ENCODE peak calls at places on chromosomes 12 and 14, in eight cellular contexts. D is fibroblast of lung, S is neural progenitor cell, T is H1, H is PC-3, A is GM23248, Y is K562, B is HepG2. L is an unnamed sample.

GRCh38 chr14:95770777-95771176 is 56.9 kb upstream of the TCL1A start:
- DNase-seq in D (no peak), H (no peak), T (no peak), S (no peak), B (no peak), A (peak; percentile 2), Y (no peak), L (no peak)

GRCh38 chr12:126369487-126370463 is 1304.5 kb downstream of the AACS start:
- DNase-seq in S (no peak), A (peak; percentile 28), Y (no peak), T (no peak), B (no peak), D (peak; percentile 83), H (peak; percentile 66), L (no peak)

GRCh38 chr12:116172224-116172849 is 105.2 kb downstream of the MED13L start:
- DNase-seq in B (no peak), S (no peak), A (peak; percentile 29), D (no peak), Y (peak; percentile 71), H (no peak), T (no peak), L (no peak)

GRCh38 chr12:88111074-88111652 is 30.7 kb downstream of the CEP290 start:
- DNase-seq in A (peak; percentile 72), D (peak; percentile 45), T (no peak), Y (no peak), S (peak; percentile 8), B (peak; percentile 24), H (peak; percentile 76), L (peak; percentile 44)

GRCh38 chr12:57158665-57159064 is 11.2 kb upstream of the LRP1-AS start:
- DNase-seq in H (no peak), T (no peak), S (no peak), B (no peak), A (no peak), Y (no peak), D (no peak), L (no peak)

GRCh38 chr12:62934799-62935674 is at the start of gene PPM1H:
- DNase-seq in T (peak; percentile 94), Y (peak; percentile 88), B (peak; percentile 86), A (peak; percentile 56), S (peak; percentile 93), D (no peak), H (peak; percentile 89), L (peak; percentile 93)

GRCh38 chr14:54804720-54805060 is 97.9 kb downstream of the GCH1 start:
- DNase-seq in D (no peak), T (peak; percentile 55), H (no peak), B (no peak), A (no peak), S (no peak), Y (no peak), L (no peak)

GRCh38 chr14:77124345-77125274 is 17.0 kb downstream of the ZDHHC22 start:
- DNase-seq in Y (peak; percentile 55), B (no peak), T (peak; percentile 81), A (peak; percentile 71), H (peak; percentile 38), S (peak; percentile 82), D (peak; percentile 17), L (peak; percentile 78)

GRCh38 chr12:131551675-131552074 is 159.2 kb upstream of the SFSWAP start:
- DNase-seq in T (no peak), Y (no peak), D (no peak), H (no peak), B (no peak), S (no peak), A (no peak), L (no peak)

GRCh38 chr14:34851395-34851794 is 23.8 kb downstream of the BAZ1A start:
- DNase-seq in B (no peak), D (peak; percentile 69), H (peak; percentile 73), S (no peak), T (no peak), A (peak; percentile 90), Y (no peak), L (no peak)

GRCh38 chr14:70392676-70393075 is 24.2 kb downstream of the SYNJ2BP start:
- DNase-seq in H (no peak), Y (no peak), D (no peak), B (no peak), S (no peak), A (no peak), T (no peak), L (no peak)

GRCh38 chr14:75123991-75124390 is 2.9 kb downstream of the NEK9 start:
- DNase-seq in S (no peak), T (no peak), B (no peak), D (peak; percentile 92), H (peak; percentile 82), Y (peak; percentile 54), A (peak; percentile 90), L (peak; percentile 12)

GRCh38 chr12:93061414-93062099 is 132.5 kb upstream of the EEA1 start:
- DNase-seq in A (peak; percentile 9), Y (no peak), T (no peak), B (no peak), H (no peak), D (no peak), S (peak; percentile 11), L (peak; percentile 16)

GRCh38 chr14:91831337-91831736 is 36.0 kb downstream of the TC2N start:
- DNase-seq in B (no peak), Y (no peak), H (no peak), S (no peak), D (no peak), A (no peak), T (no peak), L (no peak)

GRCh38 chr12:5588231-5588995 is 156.5 kb downstream of the NTF3 start:
- DNase-seq in T (no peak), H (no peak), D (peak; percentile 20), Y (no peak), S (no peak), B (no peak), A (peak; percentile 50), L (no peak)

GRCh38 chr12:9707864-9708808 is 24.8 kb downstream of the CLECL1 start:
- DNase-seq in H (peak; percentile 61), Y (peak; percentile 46), B (peak; percentile 31), T (peak; percentile 63), D (peak; percentile 39), A (peak; percentile 69), S (peak; percentile 72), L (peak; percentile 68)

GRCh38 chr14:93709249-93709648 is 79.0 kb downstream of the PRIMA1 start:
- DNase-seq in T (no peak), S (no peak), Y (no peak), D (no peak), A (peak; percentile 4), B (peak; percentile 18), H (no peak), L (no peak)

GRCh38 chr12:111031956-111032919 is 111.9 kb upstream of the MYL2 start:
- DNase-seq in S (no peak), Y (no peak), D (no peak), A (no peak), B (no peak), H (no peak), T (no peak), L (no peak)

GRCh38 chr12:111029305-111029704 is 108.9 kb upstream of the MYL2 start:
- DNase-seq in S (no peak), B (no peak), Y (no peak), A (no peak), T (no peak), D (no peak), H (no peak), L (no peak)

GRCh38 chr12:111028830-111029229 is 108.5 kb upstream of the MYL2 start:
- DNase-seq in T (no peak), A (no peak), S (no peak), D (no peak), Y (no peak), B (no peak), H (no peak), L (no peak)

GRCh38 chr12:111029732-111030131 is 109.4 kb upstream of the MYL2 start:
- DNase-seq in H (no peak), S (no peak), A (no peak), T (no peak), Y (no peak), B (no peak), D (no peak), L (no peak)

DNA sequence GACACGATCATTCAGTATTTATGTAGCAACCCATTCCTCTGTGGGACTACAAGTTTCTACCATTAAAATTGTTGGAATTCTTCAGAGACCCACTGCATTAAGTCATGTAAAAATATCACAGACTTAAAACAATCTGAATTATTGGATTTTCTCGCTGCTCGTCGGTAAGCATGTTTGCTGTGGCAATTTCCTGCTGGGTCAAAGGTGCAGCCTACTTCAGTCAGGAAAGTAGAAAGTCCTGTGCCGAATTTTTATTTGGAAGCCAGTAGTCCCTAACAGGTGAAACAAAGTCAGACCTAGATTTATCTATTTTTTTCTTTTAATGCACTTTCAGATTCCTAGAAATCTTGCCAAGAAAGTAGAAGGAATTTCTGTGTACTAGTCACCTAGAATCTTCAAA is 110.4 kb upstream of the MYL2 start:
- DNase-seq in Y (no peak), D (no peak), S (no peak), B (no peak), T (no peak), A (no peak), H (no peak), L (no peak)
- TF ChIP-seq EZH2 in Y (no peak), D (no peak), S (no peak), B (no peak), T (no peak), A (no peak), H (no peak), L (no peak)

GRCh38 chr12:49959570-49960473 is 1.9 kb upstream of the AQP5 start:
- DNase-seq in H (peak; percentile 80), B (no peak), T (no peak), S (peak; percentile 90), Y (no peak), D (peak; percentile 59), A (no peak), L (no peak)

GRCh38 chr12:49961993-49962764 is 507 bp downstream of the AQP5 start:
- DNase-seq in H (no peak), A (no peak), Y (no peak), S (peak; percentile 57), B (no peak), D (no peak), T (peak; percentile 62), L (no peak)

GRCh38 chr12:49960474-49961110 is 1.1 kb upstream of the AQP5 start:
- DNase-seq in H (no peak), S (no peak), B (no peak), T (no peak), D (no peak), A (no peak), Y (no peak), L (no peak)

GRCh38 chr12:49962861-49963765 is 1.4 kb downstream of the AQP5 start:
- DNase-seq in H (peak; percentile 91), A (peak; percentile 31), Y (no peak), T (no peak), S (peak; percentile 63), D (peak; percentile 18), B (no peak), L (no peak)

GRCh38 chr12:49961111-49961922 is at the start of gene AQP5:
- DNase-seq in T (peak; percentile 73), Y (no peak), H (no peak), D (no peak), A (peak; percentile 26), B (no peak), S (peak; percentile 64), L (no peak)
- TF ChIP-seq EZH2 in T (peak; percentile 72), Y (no peak), H (no peak), D (peak; percentile 92), A (peak; percentile 81), B (no peak), S (peak; percentile 90), L (peak; percentile 83)

GRCh38 chr14:64195194-64195593 is 99.0 kb downstream of the ESR2 start:
- DNase-seq in D (no peak), A (no peak), B (no peak), H (no peak), Y (no peak), T (no peak), S (no peak), L (no peak)
- TF ChIP-seq EZH2 in D (no peak), A (no peak), B (no peak), H (no peak), Y (no peak), T (no peak), S (no peak), L (no peak)

GRCh38 chr14:62103497-62103896 is 341.3 kb downstream of the SNAPC1 start:
- DNase-seq in Y (no peak), H (no peak), T (no peak), S (no peak), D (no peak), B (no peak), A (no peak), L (no peak)
- TF ChIP-seq EZH2 in Y (no peak), H (no peak), T (no peak), S (no peak), D (no peak), B (no peak), A (no peak), L (no peak)

L was measured in hepatocyte.